ENCODE peak calls at places on chromosomes 12 and 14, in ten cellular contexts. S, U, N, D, L, K, C, M, R and Q are unnamed samples.

GRCh38 chr12:81992461-81992860 is 233.3 kb upstream of the PPFIA2 start:
- DNase-seq in D (no peak), U (no peak), R (no peak), L (no peak), M (peak), S (no peak), C (no peak), K (no peak), N (no peak), Q (peak)

GRCh38 chr12:113214938-113215400 is 6.3 kb upstream of the TPCN1 start:
- DNase-seq in N (no peak), S (no peak), R (no peak), L (no peak), M (peak), U (peak), C (no peak), D (peak), K (peak), Q (no peak)

GRCh38 chr12:93838180-93838579 is 161.0 kb downstream of the CRADD start:
- DNase-seq in N (no peak), C (no peak), L (no peak), S (no peak), M (no peak), K (no peak), U (no peak), R (no peak), D (no peak), Q (peak)

GRCh38 chr14:60303745-60304144 is 54.7 kb downstream of the PPM1A start:
- DNase-seq in U (no peak), N (no peak), S (no peak), D (no peak), K (no peak), L (no peak), R (no peak), C (no peak), M (no peak), Q (no peak)

GRCh38 chr12:52820521-52820920 is 6.6 kb upstream of the KRT4 start:
- DNase-seq in L (no peak), C (no peak), N (no peak), S (no peak), U (no peak), D (no peak), K (no peak), R (no peak), M (no peak), Q (no peak)

GRCh38 chr12:40515041-40515825 is 177.0 kb upstream of the CNTN1 start:
- DNase-seq in N (no peak), C (no peak), K (no peak), R (no peak), U (no peak), M (no peak), L (no peak), S (no peak), D (no peak), Q (no peak)

GRCh38 chr14:77212933-77213656 is 31.5 kb downstream of the TMEM63C start:
- DNase-seq in S (peak), M (peak), K (peak), N (peak), C (peak), D (peak), R (peak), L (no peak), U (peak), Q (peak)

GRCh38 chr14:51208982-51209381 is 31.1 kb upstream of the TMX1 start:
- DNase-seq in D (no peak), S (no peak), N (no peak), K (no peak), L (no peak), R (no peak), M (no peak), U (no peak), C (peak), Q (no peak)

GRCh38 chr12:93025145-93026103 is 96.3 kb upstream of the EEA1 start:
- DNase-seq in L (no peak), R (peak), S (no peak), K (peak), C (peak), M (peak), U (no peak), N (no peak), D (peak), Q (no peak)

GRCh38 chr12:5375547-5376295 is 56.2 kb upstream of the NTF3 start:
- DNase-seq in L (no peak), M (no peak), S (no peak), R (no peak), C (no peak), N (no peak), K (no peak), D (no peak), U (no peak), Q (peak)

GRCh38 chr14:65940056-65940735 is 527.7 kb downstream of the FUT8 start:
- DNase-seq in U (no peak), K (peak), N (no peak), L (no peak), R (peak), C (peak), S (no peak), M (no peak), D (peak), Q (no peak)

GRCh38 chr14:74548881-74549280 is 55.3 kb downstream of the ISCA2 start:
- DNase-seq in R (no peak), D (peak), S (no peak), K (no peak), N (no peak), C (no peak), U (no peak), L (peak), M (peak), Q (no peak)

GRCh38 chr12:57864811-57865751 is 18.6 kb upstream of the CTDSP2 start:
- DNase-seq in M (peak), N (peak), L (peak), K (peak), C (no peak), S (peak), U (peak), R (no peak), D (peak), Q (peak)

GRCh38 chr12:59164226-59164625 is 243.9 kb upstream of the LRIG3 start:
- DNase-seq in R (no peak), C (no peak), S (no peak), U (no peak), M (no peak), N (no peak), D (no peak), L (no peak), K (no peak), Q (no peak)

GRCh38 chr12:52010692-52011601 is 4.2 kb downstream of the TAMALIN start:
- DNase-seq in S (no peak), D (no peak), N (no peak), R (peak), K (no peak), M (no peak), U (no peak), C (peak), L (no peak), Q (no peak)

GRCh38 chr12:122013792-122014590 is 7.7 kb upstream of the BCL7A start:
- DNase-seq in R (no peak), K (no peak), U (no peak), L (no peak), D (no peak), S (no peak), M (no peak), N (no peak), C (no peak), Q (no peak)

GRCh38 chr12:117388865-117389508 is 27.6 kb upstream of the NOS1 start:
- DNase-seq in S (no peak), K (no peak), C (peak), L (no peak), U (no peak), R (no peak), M (no peak), D (no peak), N (no peak), Q (no peak)

GRCh38 chr14:96579855-96580254 is 77.7 kb downstream of the PAPOLA start:
- DNase-seq in M (no peak), N (no peak), C (no peak), K (no peak), L (no peak), S (no peak), R (no peak), D (no peak), U (no peak), Q (no peak)

GRCh38 chr12:99498756-99499155 is 148.8 kb upstream of the GARIN6 start:
- DNase-seq in U (no peak), N (no peak), L (no peak), K (no peak), C (no peak), S (no peak), D (peak), R (no peak), M (no peak), Q (no peak)

GRCh38 chr12:6552140-6552551 is 3.7 kb downstream of the IFFO1 start:
- DNase-seq in M (peak), S (peak), L (no peak), C (no peak), D (no peak), N (no peak), R (no peak), K (no peak), U (no peak), Q (no peak)

GRCh38 chr14:52987514-52987913 is 36.7 kb upstream of the FERMT2 start:
- DNase-seq in S (no peak), K (no peak), L (no peak), N (no peak), M (peak), R (peak), D (no peak), U (no peak), C (peak), Q (no peak)

GRCh38 chr12:57006809-57007475 is 596 bp upstream of the ZBTB39 start:
- DNase-seq in K (no peak), S (no peak), M (no peak), L (no peak), U (no peak), D (no peak), C (no peak), R (no peak), N (no peak), Q (no peak)

GRCh38 chr12:104750061-104750460 is 208.0 kb downstream of the SLC41A2 start:
- DNase-seq in L (no peak), K (no peak), D (no peak), U (no peak), M (peak), N (no peak), C (no peak), R (no peak), S (no peak), Q (peak)

GRCh38 chr12:104465379-104465778 is 8.6 kb downstream of the CHST11 start:
- DNase-seq in K (no peak), M (no peak), N (no peak), R (no peak), D (no peak), S (no peak), L (no peak), U (no peak), C (no peak), Q (no peak)